ENCODE peak calls at places on chromosomes 3 and 15, in nine cellular contexts. W is astrocyte; B is stimulated activated CD4-positive, alpha-beta T cell treated with anti-CD3 and anti-CD28 coated beads, Interleukin-4, amount 100 ng/mL, for 48 hours; J is activated naive CD8-positive, alpha-beta T cell treated with anti-CD3 and anti-CD28 coated beads for 36 hours; X is NCI-H748 treated with DMSO at 0.1 percent for 48 hours; C is GM12878; N is iPS DF 19.7; O is GM19239; E is ACHN. G is an unnamed sample.

GRCh38 chr15:29924750-29925149 is 102.5 kb upstream of the TJP1 start:
- DNase-seq in W (peak), B (no peak), J (no peak), X (peak), C (no peak), N (peak), O (no peak), E (peak), G (peak)

GRCh38 chr3:61910732-61911131 is 349.4 kb downstream of the PTPRG start:
- DNase-seq in W (no peak), B (no peak), J (no peak), X (no peak), C (no peak), N (no peak), O (no peak), E (no peak), G (no peak)

GRCh38 chr3:115852278-115852677 is 229.0 kb downstream of the GAP43 start:
- DNase-seq in W (no peak), B (no peak), J (no peak), X (no peak), C (no peak), N (no peak), O (no peak), E (no peak), G (no peak)

GRCh38 chr3:100941046-100941445 is 52.2 kb downstream of the ABI3BP start:
- DNase-seq in W (no peak), B (no peak), J (no peak), X (no peak), C (no peak), N (no peak), O (no peak), E (no peak), G (no peak)

GRCh38 chr3:127475975-127476374 is 114.6 kb downstream of the TPRA1 start:
- DNase-seq in W (no peak), B (no peak), J (no peak), X (no peak), C (no peak), N (no peak), O (no peak), E (no peak), G (no peak)

GRCh38 chr3:178671261-178672191 is 135.3 kb downstream of the KCNMB2 start:
- DNase-seq in W (peak), B (no peak), J (no peak), X (peak), C (no peak), N (no peak), O (no peak), E (no peak), G (no peak)

GRCh38 chr3:170154569-170155143 is 26.9 kb downstream of the PHC3 start:
- DNase-seq in W (no peak), B (no peak), J (no peak), X (no peak), C (peak), N (no peak), O (peak), E (no peak), G (no peak)

GRCh38 chr3:138349926-138350665 is 1.7 kb downstream of the MRAS start:
- DNase-seq in W (no peak), B (no peak), J (no peak), X (no peak), C (no peak), N (no peak), O (no peak), E (no peak), G (no peak)

GRCh38 chr3:149593416-149594160 is 64.2 kb downstream of the WWTR1 start:
- DNase-seq in W (no peak), B (no peak), J (no peak), X (no peak), C (no peak), N (no peak), O (no peak), E (no peak), G (no peak)

GRCh38 chr3:44444896-44445691 is 32.4 kb downstream of the ZNF445 start:
- DNase-seq in W (no peak), B (no peak), J (no peak), X (no peak), C (no peak), N (no peak), O (no peak), E (no peak), G (no peak)

GRCh38 chr15:60362318-60363023 is 35.3 kb downstream of the ANXA2 start:
- DNase-seq in W (peak), B (peak), J (peak), X (no peak), C (no peak), N (no peak), O (no peak), E (no peak), G (no peak)

GRCh38 chr3:150370129-150370602 is 37.9 kb upstream of the TSC22D2 start:
- DNase-seq in W (peak), B (no peak), J (no peak), X (no peak), C (no peak), N (peak), O (no peak), E (peak), G (peak)

GRCh38 chr15:63044077-63044644 is 1.6 kb downstream of the TPM1 start:
- DNase-seq in W (no peak), B (no peak), J (no peak), X (no peak), C (no peak), N (no peak), O (no peak), E (peak), G (no peak)

GRCh38 chr15:68792901-68793766 is 27.6 kb downstream of the ANP32A start:
- DNase-seq in W (no peak), B (no peak), J (no peak), X (no peak), C (no peak), N (no peak), O (no peak), E (no peak), G (peak)

GRCh38 chr15:55060831-55061230 is 135.9 kb downstream of the RSL24D1 start:
- DNase-seq in W (no peak), B (no peak), J (no peak), X (no peak), C (no peak), N (no peak), O (no peak), E (no peak), G (no peak)

GRCh38 chr15:44726136-44726535 is 10.2 kb upstream of the TRIM69 start:
- DNase-seq in W (peak), B (no peak), J (no peak), X (no peak), C (no peak), N (no peak), O (no peak), E (no peak), G (no peak)

GRCh38 chr3:177447938-177448337 is 250.7 kb upstream of the TBL1XR1 start:
- DNase-seq in W (no peak), B (no peak), J (no peak), X (no peak), C (no peak), N (no peak), O (no peak), E (no peak), G (no peak)

GRCh38 chr3:25897019-25897418 is 107.1 kb downstream of the OXSM start:
- DNase-seq in W (no peak), B (no peak), J (peak), X (no peak), C (no peak), N (no peak), O (peak), E (peak), G (peak)

GRCh38 chr3:111963424-111963823 is 15.4 kb upstream of the ABHD10 start:
- DNase-seq in W (peak), B (no peak), J (no peak), X (no peak), C (no peak), N (no peak), O (no peak), E (peak), G (no peak)

GRCh38 chr3:112789787-112790186 is 56.9 kb downstream of the CD200R1L start:
- DNase-seq in W (no peak), B (no peak), J (no peak), X (no peak), C (no peak), N (no peak), O (no peak), E (no peak), G (no peak)

G was measured in mesendoderm.